ENCODE peak calls at places on chromosomes 2 and 18, in four cellular contexts. A is IMR-90, Y is kidney, Z is AG04450. Q is an unnamed sample.

GRCh38 chr18:59155140-59155539 is 15.5 kb downstream of the SEC11C start:
- DNase-seq in Y (no peak), Z (peak), A (peak), Q (no peak)

GRCh38 chr2:636649-637405 is 40.4 kb downstream of the TMEM18 start:
- DNase-seq in A (peak), Z (peak), Y (peak), Q (peak)

GRCh38 chr2:144426981-144427479 is 92.9 kb downstream of the ZEB2 start:
- DNase-seq in Y (no peak), Z (peak), A (peak), Q (no peak)

GRCh38 chr2:187553908-187554703 is at the start of gene TFPI:
- DNase-seq in Y (no peak), A (peak), Z (no peak), Q (no peak)

GRCh38 chr2:223197046-223197445 is 145.1 kb downstream of the KCNE4 start:
- DNase-seq in Z (no peak), A (no peak), Y (no peak), Q (no peak)

GRCh38 chr2:68806511-68807109 is 64.6 kb downstream of the BMP10 start:
- DNase-seq in Y (peak), A (peak), Z (peak), Q (no peak)

GRCh38 chr2:149577269-149577668 is 10.3 kb downstream of the MMADHC start:
- DNase-seq in Z (no peak), A (no peak), Y (no peak), Q (no peak)

GRCh38 chr2:174577967-174578589 is 19.5 kb downstream of the WIPF1 start:
- DNase-seq in A (peak), Y (no peak), Z (peak), Q (no peak)

GRCh38 chr2:1136071-1136470 is 185.4 kb downstream of the SNTG2 start:
- DNase-seq in Y (no peak), A (peak), Z (no peak), Q (no peak)

GRCh38 chr2:235054497-235054896 is 102.7 kb downstream of the SH3BP4 start:
- DNase-seq in Y (no peak), Z (no peak), A (no peak), Q (peak)

GRCh38 chr18:78899241-78899640 is 80.4 kb upstream of the SALL3 start:
- DNase-seq in Y (no peak), Z (no peak), A (no peak), Q (no peak)
- TF ChIP-seq CTCF in Y (no peak), Z (no peak), A (no peak), Q (no peak)

DNA sequence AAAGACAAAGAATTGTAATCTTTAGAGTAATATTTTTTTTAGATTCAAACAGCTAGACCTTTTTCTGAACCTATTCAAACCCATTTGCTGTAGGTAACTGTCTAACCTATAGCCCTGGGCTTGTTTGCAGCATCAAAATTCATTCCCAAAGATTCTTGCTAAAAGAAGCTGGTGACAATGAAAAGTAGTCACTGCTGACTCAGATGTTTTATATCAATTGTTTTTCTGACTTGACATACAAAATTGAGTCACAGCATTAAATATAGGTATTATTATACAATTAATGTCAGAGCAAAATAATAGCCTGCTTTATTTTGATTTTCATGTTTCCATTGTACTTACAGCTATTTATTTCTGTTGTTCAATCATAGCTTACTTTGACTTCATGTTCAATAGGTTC is 320.3 kb upstream of the NRP2 start:
- DNase-seq in Z (no peak), Y (no peak), A (no peak), Q (no peak)
- H3K4me3 ChIP-seq in Z (no peak), Y (no peak), A (no peak), Q (no peak)

DNA sequence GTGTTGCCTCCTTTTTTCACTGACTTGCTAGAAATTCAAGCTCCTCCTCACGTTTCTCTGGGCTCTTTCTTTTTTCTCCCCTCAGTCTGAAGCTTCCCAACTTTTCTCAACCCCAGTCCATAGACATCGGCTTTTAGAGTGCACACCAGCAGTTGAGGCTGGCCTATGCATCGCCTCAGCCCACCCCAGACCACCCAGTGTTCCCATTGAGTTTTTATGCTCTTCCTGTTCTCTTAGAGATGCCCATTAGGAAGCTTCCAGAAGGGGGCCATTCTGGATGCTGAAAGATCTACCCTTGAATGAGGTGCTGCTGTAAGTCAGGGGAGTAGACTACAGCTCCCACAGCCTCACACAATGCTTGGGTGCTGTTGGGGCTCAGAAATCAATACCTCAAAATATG is 12.0 kb upstream of the GYPC start:
- DNase-seq in Y (no peak), Z (no peak), A (no peak), Q (no peak)
- H3K27ac ChIP-seq in Y (no peak), Z (no peak), A (no peak), Q (no peak)

DNA sequence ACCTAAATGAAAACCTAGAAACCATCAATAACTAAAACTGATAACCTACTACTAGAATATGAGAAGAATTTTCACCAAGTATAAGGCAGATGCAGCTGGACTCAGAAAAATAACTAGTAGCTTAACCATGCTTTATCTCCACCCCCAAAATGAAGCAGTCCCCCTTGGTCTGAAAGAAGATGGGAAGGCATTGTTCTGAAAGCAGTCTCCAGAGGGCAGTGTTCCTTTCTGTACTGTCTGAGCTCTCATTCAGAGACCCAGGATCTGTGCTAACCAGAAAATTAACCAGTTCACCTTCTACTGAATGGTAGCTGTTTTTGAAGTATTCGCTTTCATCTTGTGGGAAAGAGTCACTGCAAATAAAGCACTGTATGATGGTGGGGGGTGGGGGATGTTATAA is 273.0 kb downstream of the PDE11A start:
- DNase-seq in Z (no peak), Y (no peak), A (peak), Q (no peak)
- TF ChIP-seq CTCF in Z (peak), Y (peak), A (peak), Q (peak)

GRCh38 chr2:29115797-29116781 is 874 bp downstream of the CLIP4 start:
- DNase-seq in Y (peak), A (peak), Z (peak), Q (peak)
- H3K4me3 ChIP-seq in Y (peak), A (peak), Z (peak), Q (peak)

GRCh38 chr18:74411475-74411874 is 45.6 kb downstream of the DIPK1C start:
- DNase-seq in Y (no peak), Z (no peak), A (no peak), Q (no peak)
- H3K27ac ChIP-seq in Y (no peak), Z (no peak), A (no peak), Q (no peak)

GRCh38 chr2:106869512-106870276 is 16.3 kb downstream of the ST6GAL2 start:
- DNase-seq in Z (no peak), Y (no peak), A (no peak), Q (no peak)

GRCh38 chr2:106866636-106867035 is 19.3 kb downstream of the ST6GAL2 start:
- DNase-seq in A (no peak), Z (no peak), Y (no peak), Q (no peak)

GRCh38 chr2:106864051-106864450 is 21.9 kb downstream of the ST6GAL2 start:
- DNase-seq in Y (no peak), Z (no peak), A (no peak), Q (no peak)

GRCh38 chr2:106867231-106867943 is 18.6 kb downstream of the ST6GAL2 start:
- DNase-seq in Z (no peak), Y (no peak), A (no peak), Q (no peak)

GRCh38 chr2:106868199-106868598 is 17.8 kb downstream of the ST6GAL2 start:
- DNase-seq in A (no peak), Z (no peak), Y (no peak), Q (no peak)
- TF ChIP-seq CTCF in A (peak), Z (peak), Y (no peak), Q (peak)